ENCODE peak calls at places on chromosomes 13 and 19, in four cellular contexts. A is GM12864, X is tibial nerve, T is hepatocyte. V is an unnamed sample.

GRCh38 chr13:99854376-99854775 is 117.2 kb downstream of the ZIC5 start:
- DNase-seq in A (no peak), X (no peak), T (no peak), V (no peak)

GRCh38 chr19:35790981-35791813 is 15.8 kb downstream of the ARHGAP33 start:
- DNase-seq in A (no peak), X (no peak), T (no peak), V (no peak)

GRCh38 chr19:15702590-15702930 is 25.3 kb upstream of the OR10H2 start:
- DNase-seq in A (no peak), X (peak), T (no peak), V (peak)

GRCh38 chr19:30719991-30720329 is 347.8 kb downstream of the ZNF536 start:
- DNase-seq in A (no peak), X (no peak), T (no peak), V (no peak)

GRCh38 chr13:75480691-75481175 is 1.2 kb downstream of the TBC1D4 start:
- DNase-seq in A (peak), X (peak), T (peak), V (peak)

GRCh38 chr19:43526884-43527859 is at the start of gene ETHE1:
- DNase-seq in A (no peak), X (peak), T (peak), V (peak)

GRCh38 chr13:23473236-23473635 is 39.7 kb upstream of the SACS start:
- DNase-seq in A (no peak), X (no peak), T (no peak), V (no peak)

GRCh38 chr13:59710995-59711701 is 452.6 kb downstream of the DIAPH3 start:
- DNase-seq in A (no peak), X (no peak), T (no peak), V (no peak)

GRCh38 chr13:105410602-105411001 is 1124.9 kb downstream of the EFNB2 start:
- DNase-seq in A (no peak), X (peak), T (peak), V (peak)

GRCh38 chr19:39124136-39124764 is 1.3 kb upstream of the PAK4 start:
- DNase-seq in A (no peak), X (no peak), T (no peak), V (no peak)

GRCh38 chr19:40588110-40588854 is 11.6 kb downstream of the SHKBP1 start:
- DNase-seq in A (no peak), X (no peak), T (no peak), V (no peak)

GRCh38 chr13:41590643-41591042 is 133.3 kb downstream of the RGCC start:
- DNase-seq in A (no peak), X (no peak), T (no peak), V (no peak)

GRCh38 chr13:101190337-101190736 is 226.0 kb downstream of the NALCN start:
- DNase-seq in A (no peak), X (no peak), T (no peak), V (no peak)

GRCh38 chr19:39557791-39558622 is 18.0 kb upstream of the EID2 start:
- DNase-seq in A (peak), X (no peak), T (peak), V (no peak)

GRCh38 chr19:39499082-39499642 is 415 bp downstream of the DLL3 start:
- DNase-seq in A (no peak), X (no peak), T (peak), V (no peak)

GRCh38 chr13:32408999-32409313 is 19.0 kb downstream of the N4BP2L1 start:
- DNase-seq in A (no peak), X (no peak), T (no peak), V (no peak)

DNA sequence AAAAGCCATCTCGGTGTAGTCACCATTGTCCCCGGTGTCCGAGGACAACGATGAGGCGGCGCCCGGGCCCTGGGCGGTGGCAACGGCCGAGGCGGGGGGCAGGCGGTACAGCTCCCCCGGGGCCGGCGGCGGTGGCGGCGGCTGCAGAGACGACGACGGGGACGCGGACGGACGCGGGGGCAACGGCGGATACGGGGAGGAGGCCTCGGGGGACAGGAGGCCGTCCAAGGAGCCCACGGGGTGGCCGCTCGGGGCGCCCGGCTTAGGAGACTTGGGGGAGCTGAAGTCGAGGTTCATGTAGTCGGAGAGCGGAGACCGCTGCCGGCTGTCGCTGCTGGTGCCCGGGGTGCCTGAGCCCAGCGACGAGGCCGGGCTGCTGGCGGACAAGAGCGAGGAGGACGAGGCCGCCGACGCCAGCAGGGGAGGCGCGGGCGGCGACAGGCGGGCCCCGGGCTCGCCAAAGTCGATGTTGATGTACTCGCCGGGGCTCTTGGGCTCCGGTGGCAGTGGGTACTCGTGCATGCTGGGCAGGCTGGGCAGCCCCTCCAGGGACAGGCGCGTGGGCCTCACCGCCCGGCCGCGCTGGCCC is 3.5 kb downstream of the IRS2 start:
- DNase-seq in A (no peak), X (no peak), T (no peak), V (no peak)
- H3K4me3 ChIP-seq in A (no peak), X (no peak), T (no peak), V (no peak)

GRCh38 chr19:13022111-13022858 is 27.0 kb downstream of the NFIX start:
- DNase-seq in A (peak), X (no peak), T (no peak), V (no peak)

GRCh38 chr19:13024958-13025653 is 29.8 kb downstream of the NFIX start:
- DNase-seq in A (no peak), X (no peak), T (no peak), V (peak)

GRCh38 chr19:13024126-13024957 is 29.1 kb downstream of the NFIX start:
- DNase-seq in A (no peak), X (no peak), T (no peak), V (no peak)

GRCh38 chr19:13023666-13024065 is 28.4 kb downstream of the NFIX start:
- DNase-seq in A (no peak), X (no peak), T (no peak), V (no peak)

GRCh38 chr19:13022859-13023636 is 27.8 kb downstream of the NFIX start:
- DNase-seq in A (no peak), X (peak), T (peak), V (peak)
- H3K4me3 ChIP-seq in A (peak), X (peak), T (peak), V (peak)

DNA sequence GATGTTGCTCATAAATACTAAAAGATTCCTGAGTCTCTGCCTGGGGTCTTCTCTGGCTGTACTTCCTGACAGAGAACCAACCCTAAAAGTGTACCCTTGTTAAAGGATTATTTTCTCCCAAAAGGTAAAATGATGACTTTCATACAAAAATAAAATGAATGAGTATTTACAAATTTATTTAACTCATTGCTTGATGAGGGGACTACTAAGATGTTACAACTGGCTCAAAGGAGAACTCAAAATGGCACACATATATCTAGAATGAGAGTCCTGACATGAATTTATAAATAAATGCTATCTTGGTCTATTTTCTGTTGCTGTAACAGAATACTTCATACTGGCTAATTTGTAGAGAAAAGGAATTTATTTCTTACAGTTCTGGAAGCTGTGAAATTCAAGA is 30.5 kb downstream of the STOML3 start:
- DNase-seq in A (no peak), X (no peak), T (no peak), V (no peak)
- H3K4me3 ChIP-seq in A (no peak), X (no peak), T (no peak), V (no peak)

GRCh38 chr19:45908956-45909355 is 5.6 kb downstream of the NANOS2 start:
- DNase-seq in A (no peak), X (no peak), T (no peak), V (no peak)

GRCh38 chr19:45901912-45902650 is at the start of gene MYPOP:
- DNase-seq in A (no peak), X (no peak), T (peak), V (no peak)

GRCh38 chr19:45902651-45903625 is 525 bp upstream of the MYPOP start:
- DNase-seq in A (peak), X (peak), T (peak), V (peak)

GRCh38 chr19:45905016-45905415 is 2.6 kb upstream of the MYPOP start:
- DNase-seq in A (no peak), X (no peak), T (no peak), V (no peak)

DNA sequence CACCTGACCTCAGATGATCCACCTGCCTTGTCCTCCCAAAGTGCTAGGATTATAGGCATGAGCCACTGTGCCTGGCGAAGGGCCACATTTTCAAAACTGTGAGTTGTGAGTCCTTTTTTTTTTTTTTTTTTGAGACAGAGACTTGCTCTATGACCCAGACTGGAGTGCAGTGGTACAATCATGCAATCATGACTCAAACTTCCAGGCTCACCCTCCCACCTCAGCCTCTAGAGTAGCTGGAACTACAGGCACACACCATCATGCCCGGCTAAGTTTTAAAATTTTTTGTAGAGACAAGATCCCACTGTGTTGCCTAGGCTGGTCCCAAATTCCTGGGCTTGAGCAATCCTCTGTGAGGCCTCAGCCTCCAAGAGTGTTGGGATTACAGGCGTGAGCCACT is 3.8 kb upstream of the MYPOP start:
- DNase-seq in A (no peak), X (no peak), T (no peak), V (no peak)
- H3K4me3 ChIP-seq in A (no peak), X (no peak), T (no peak), V (no peak)

GRCh38 chr13:90838561-90838960 is 508.9 kb upstream of the MIR17HG start:
- DNase-seq in A (no peak), X (no peak), T (no peak), V (no peak)
- H3K4me3 ChIP-seq in A (no peak), X (no peak), T (no peak), V (no peak)

GRCh38 chr19:17846146-17846545 is 1.6 kb downstream of the JAK3 start:
- DNase-seq in A (no peak), X (no peak), T (no peak), V (no peak)
- H3K4me3 ChIP-seq in A (peak), X (no peak), T (no peak), V (no peak)

GRCh38 chr19:42121036-42121621 is 11.1 kb downstream of the POU2F2 start:
- DNase-seq in A (no peak), X (no peak), T (no peak), V (no peak)
- H3K4me3 ChIP-seq in A (no peak), X (no peak), T (no peak), V (no peak)

GRCh38 chr13:98575876-98576214 is 1.1 kb downstream of the STK24 start:
- DNase-seq in A (no peak), X (no peak), T (no peak), V (no peak)

GRCh38 chr13:98571955-98572662 is 4.8 kb downstream of the STK24 start:
- DNase-seq in A (no peak), X (no peak), T (peak), V (peak)

GRCh38 chr13:98575009-98575866 is 1.7 kb downstream of the STK24 start:
- DNase-seq in A (no peak), X (no peak), T (no peak), V (no peak)

GRCh38 chr13:98567140-98567539 is 9.8 kb downstream of the STK24 start:
- DNase-seq in A (no peak), X (no peak), T (no peak), V (no peak)

DNA sequence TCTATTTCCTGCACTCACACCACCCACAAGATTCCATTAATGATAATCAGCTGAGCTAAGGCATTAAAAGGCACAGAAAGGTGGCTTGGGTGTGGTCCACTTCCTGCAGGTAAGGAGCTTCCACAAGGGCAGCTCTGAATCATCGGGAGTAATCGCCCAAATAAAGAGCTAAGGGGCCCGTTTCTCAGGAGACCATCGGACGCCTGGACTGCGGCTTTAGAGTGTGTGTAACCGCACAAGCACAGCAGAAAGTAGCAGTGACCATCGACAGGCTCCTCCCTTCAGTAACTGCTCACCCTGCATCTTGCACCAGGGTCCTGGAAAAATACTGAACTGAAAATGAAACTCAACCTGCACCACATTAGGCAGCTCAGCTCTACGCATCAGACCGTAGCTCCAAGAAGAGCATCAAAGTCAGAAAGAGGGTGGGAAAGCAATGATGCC is 6.0 kb downstream of the STK24 start:
- DNase-seq in A (peak), X (no peak), T (peak), V (peak)
- H3K4me3 ChIP-seq in A (peak), X (peak), T (no peak), V (no peak)